ENCODE peak calls at places on chromosomes 12 and 14, in five cellular contexts. H, A, R, O and S are unnamed samples.

GRCh38 chr14:27026097-27026496 is 428.3 kb upstream of the NOVA1 start:
- DNase-seq in H (no peak), A (no peak), R (no peak), O (no peak), S (no peak)

GRCh38 chr14:100584056-100585031 is 2.9 kb downstream of the BEGAIN start:
- DNase-seq in H (peak; percentile 46), A (peak; percentile 7), R (no peak), O (no peak), S (no peak)

GRCh38 chr12:95605875-95606274 is 54.6 kb upstream of the USP44 start:
- DNase-seq in H (no peak), A (no peak), R (no peak), O (peak; percentile 97), S (peak; percentile 93)

GRCh38 chr14:67633451-67634154 is 13.9 kb downstream of the ARG2 start:
- DNase-seq in H (no peak), A (no peak), R (no peak), O (no peak), S (no peak)

GRCh38 chr12:79567164-79567563 is 123.6 kb downstream of the PAWR start:
- DNase-seq in H (no peak), A (no peak), R (no peak), O (peak; percentile 48), S (no peak)

GRCh38 chr12:12008931-12009611 is 61.7 kb upstream of the BCL2L14 start:
- DNase-seq in H (no peak), A (no peak), R (peak; percentile 67), O (no peak), S (peak; percentile 66)

GRCh38 chr12:117347588-117347987 is 13.8 kb downstream of the NOS1 start:
- DNase-seq in H (no peak), A (no peak), R (no peak), O (no peak), S (no peak)

GRCh38 chr14:26008290-26008689 is 589.5 kb downstream of the NOVA1 start:
- DNase-seq in H (no peak), A (no peak), R (no peak), O (peak; percentile 48), S (peak; percentile 21)

GRCh38 chr14:35814371-35815005 is 5.4 kb upstream of the RALGAPA1 start:
- DNase-seq in H (peak; percentile 29), A (no peak), R (peak; percentile 89), O (peak; percentile 66), S (peak; percentile 68)

GRCh38 chr14:103023881-103024473 is 33.4 kb downstream of the CDC42BPB start:
- DNase-seq in H (no peak), A (peak; percentile 32), R (no peak), O (peak; percentile 80), S (peak; percentile 90)

GRCh38 chr12:2095878-2096277 is 43.1 kb downstream of the CACNA1C start:
- DNase-seq in H (no peak), A (no peak), R (no peak), O (no peak), S (no peak)

GRCh38 chr12:121145221-121145620 is 12.5 kb downstream of the P2RX7 start:
- DNase-seq in H (no peak), A (no peak), R (peak; percentile 44), O (peak; percentile 34), S (peak; percentile 40)

GRCh38 chr14:68911594-68912227 is 67.4 kb downstream of the ACTN1 start:
- DNase-seq in H (peak; percentile 88), A (peak; percentile 64), R (peak; percentile 83), O (peak; percentile 76), S (peak; percentile 80)

GRCh38 chr12:53190108-53190729 is 9.5 kb upstream of the CSAD start:
- DNase-seq in H (peak; percentile 80), A (peak; percentile 62), R (peak; percentile 63), O (peak; percentile 49), S (peak; percentile 61)

GRCh38 chr12:106136263-106136662 is 2.5 kb downstream of the NUAK1 start:
- DNase-seq in H (peak; percentile 67), A (peak; percentile 91), R (peak; percentile 83), O (peak; percentile 90), S (peak; percentile 90)

GRCh38 chr12:53513712-53514415 is 6.6 kb upstream of the NPFF start:
- DNase-seq in H (no peak), A (no peak), R (no peak), O (no peak), S (no peak)

GRCh38 chr14:51182166-51182565 is 57.9 kb upstream of the TMX1 start:
- DNase-seq in H (no peak), A (no peak), R (no peak), O (peak; percentile 57), S (peak; percentile 77)

GRCh38 chr12:28054583-28054982 is 82.0 kb upstream of the PTHLH start:
- DNase-seq in H (no peak), A (no peak), R (no peak), O (no peak), S (no peak)

GRCh38 chr12:48286665-48287064 is 64.1 kb downstream of the ZNF641 start:
- DNase-seq in H (no peak), A (no peak), R (no peak), O (no peak), S (peak; percentile 3)

GRCh38 chr14:35299708-35300107 is 7.5 kb downstream of the PSMA6 start:
- DNase-seq in H (no peak), A (no peak), R (no peak), O (no peak), S (peak; percentile 42)

GRCh38 chr14:94100847-94101246 is 9.7 kb upstream of the IFI27 start:
- DNase-seq in H (no peak), A (no peak), R (no peak), O (no peak), S (no peak)

GRCh38 chr14:92391746-92392145 is 68.8 kb downstream of the SLC24A4 start:
- DNase-seq in H (no peak), A (no peak), R (no peak), O (no peak), S (no peak)

GRCh38 chr12:27940245-27940644 is 32.3 kb downstream of the PTHLH start:
- DNase-seq in H (no peak), A (no peak), R (no peak), O (no peak), S (no peak)

GRCh38 chr12:121628037-121628436 is 1.7 kb downstream of the ORAI1 start:
- DNase-seq in H (peak; percentile 22), A (no peak), R (peak; percentile 34), O (no peak), S (no peak)

GRCh38 chr12:47282206-47282605 is 202.4 kb upstream of the AMIGO2 start:
- DNase-seq in H (no peak), A (no peak), R (no peak), O (no peak), S (no peak)

GRCh38 chr12:19288603-19289244 is 150.6 kb upstream of the AEBP2 start:
- DNase-seq in H (peak; percentile 7), A (no peak), R (no peak), O (peak; percentile 58), S (peak; percentile 56)

GRCh38 chr12:84508325-84508861 is 404.2 kb downstream of the SLC6A15 start:
- DNase-seq in H (no peak), A (no peak), R (no peak), O (no peak), S (peak; percentile 8)

GRCh38 chr14:30621354-30621953 is 665 bp upstream of the SCFD1 start:
- DNase-seq in H (no peak), A (no peak), R (no peak), O (no peak), S (peak; percentile 19)

GRCh38 chr12:1216560-1216959 is 225.5 kb downstream of the ERC1 start:
- DNase-seq in H (no peak), A (no peak), R (no peak), O (no peak), S (peak; percentile 13)

GRCh38 chr14:32826404-32827082 is 112.1 kb upstream of the NPAS3 start:
- DNase-seq in H (no peak), A (no peak), R (no peak), O (no peak), S (no peak)

GRCh38 chr14:55731881-55732498 is 152.0 kb downstream of the KTN1 start:
- DNase-seq in H (no peak), A (no peak), R (peak; percentile 62), O (peak; percentile 46), S (peak; percentile 51)

GRCh38 chr12:23906329-23906728 is 43.1 kb downstream of the SOX5 start:
- DNase-seq in H (no peak), A (no peak), R (no peak), O (no peak), S (no peak)

GRCh38 chr12:132614861-132615578 is 3.6 kb upstream of the P2RX2 start:
- DNase-seq in H (peak; percentile 77), A (peak; percentile 82), R (peak; percentile 85), O (peak; percentile 81), S (peak; percentile 93)

GRCh38 chr14:71388862-71389261 is 481.6 kb downstream of the PCNX1 start:
- DNase-seq in H (no peak), A (no peak), R (no peak), O (no peak), S (no peak)

GRCh38 chr14:73143003-73143402 is 6.7 kb downstream of the PSEN1 start:
- DNase-seq in H (no peak), A (no peak), R (no peak), O (no peak), S (no peak)

GRCh38 chr12:43937947-43938346 is 102.1 kb downstream of the TMEM117 start:
- DNase-seq in H (peak; percentile 28), A (no peak), R (no peak), O (peak; percentile 4), S (peak; percentile 62)

GRCh38 chr14:105281354-105282097 is 19.3 kb downstream of the BRF1 start:
- DNase-seq in H (no peak), A (no peak), R (no peak), O (peak; percentile 61), S (peak; percentile 90)

GRCh38 chr12:65612440-65612839 is 211.8 kb upstream of the HMGA2 start:
- DNase-seq in H (no peak), A (no peak), R (no peak), O (peak; percentile 78), S (peak; percentile 73)